ENCODE peak calls at places on chromosomes 16 and 17, in five cellular contexts. One of them, this sample, is unnamed.

GRCh38 chr16:23859713-23860269 is 24.0 kb downstream of the PRKCB start:
- DNase-seq in stimulated activated CD8-positive, alpha-beta memory T cell treated with anti-CD3 and anti-CD28 coated beads, Interleukin-4, amount 100 ng/mL, for 48 hours: no peak
- DNase-seq in A549: no peak
- DNase-seq in sigmoid colon: no peak
- DNase-seq in upper lobe of right lung: no peak
- DNase-seq in this sample: no peak

GRCh38 chr17:31513731-31514427 is 122.4 kb downstream of the RAB11FIP4 start:
- DNase-seq in upper lobe of right lung: no peak
- DNase-seq in sigmoid colon: no peak
- DNase-seq in A549: no peak
- DNase-seq in stimulated activated CD8-positive, alpha-beta memory T cell treated with anti-CD3 and anti-CD28 coated beads, Interleukin-4, amount 100 ng/mL, for 48 hours: no peak
- DNase-seq in this sample: no peak

GRCh38 chr17:58630883-58631522 is 60.8 kb downstream of the TEX14 start:
- DNase-seq in stimulated activated CD8-positive, alpha-beta memory T cell treated with anti-CD3 and anti-CD28 coated beads, Interleukin-4, amount 100 ng/mL, for 48 hours: peak
- DNase-seq in A549: no peak
- DNase-seq in upper lobe of right lung: no peak
- DNase-seq in sigmoid colon: peak
- DNase-seq in this sample: peak

GRCh38 chr17:21445091-21445650 is 69.0 kb downstream of the KCNJ12 start:
- DNase-seq in A549: no peak
- DNase-seq in stimulated activated CD8-positive, alpha-beta memory T cell treated with anti-CD3 and anti-CD28 coated beads, Interleukin-4, amount 100 ng/mL, for 48 hours: no peak
- DNase-seq in upper lobe of right lung: no peak
- DNase-seq in sigmoid colon: no peak
- DNase-seq in this sample: no peak

GRCh38 chr17:75845933-75846700 is 1.9 kb upstream of the UNC13D start:
- DNase-seq in A549: no peak
- DNase-seq in upper lobe of right lung: no peak
- DNase-seq in stimulated activated CD8-positive, alpha-beta memory T cell treated with anti-CD3 and anti-CD28 coated beads, Interleukin-4, amount 100 ng/mL, for 48 hours: no peak
- DNase-seq in sigmoid colon: peak
- DNase-seq in this sample: no peak

GRCh38 chr17:75064867-75065561 is 18.0 kb downstream of the KCTD2 start:
- DNase-seq in stimulated activated CD8-positive, alpha-beta memory T cell treated with anti-CD3 and anti-CD28 coated beads, Interleukin-4, amount 100 ng/mL, for 48 hours: no peak
- DNase-seq in sigmoid colon: no peak
- DNase-seq in A549: no peak
- DNase-seq in upper lobe of right lung: no peak
- DNase-seq in this sample: no peak

GRCh38 chr17:44829558-44830358 is at the start of gene GJC1:
- DNase-seq in upper lobe of right lung: peak
- DNase-seq in sigmoid colon: peak
- DNase-seq in A549: peak
- DNase-seq in stimulated activated CD8-positive, alpha-beta memory T cell treated with anti-CD3 and anti-CD28 coated beads, Interleukin-4, amount 100 ng/mL, for 48 hours: peak
- DNase-seq in this sample: peak

GRCh38 chr16:72284042-72284789 is 112.3 kb upstream of the PMFBP1 start:
- DNase-seq in A549: no peak
- DNase-seq in sigmoid colon: no peak
- DNase-seq in stimulated activated CD8-positive, alpha-beta memory T cell treated with anti-CD3 and anti-CD28 coated beads, Interleukin-4, amount 100 ng/mL, for 48 hours: no peak
- DNase-seq in upper lobe of right lung: no peak
- DNase-seq in this sample: no peak

GRCh38 chr16:73768786-73769203 is 527.8 kb upstream of the PSMD7 start:
- DNase-seq in A549: no peak
- DNase-seq in stimulated activated CD8-positive, alpha-beta memory T cell treated with anti-CD3 and anti-CD28 coated beads, Interleukin-4, amount 100 ng/mL, for 48 hours: no peak
- DNase-seq in upper lobe of right lung: no peak
- DNase-seq in sigmoid colon: no peak
- DNase-seq in this sample: no peak

GRCh38 chr16:20918486-20919239 is 18.1 kb downstream of the LYRM1 start:
- DNase-seq in upper lobe of right lung: peak
- DNase-seq in stimulated activated CD8-positive, alpha-beta memory T cell treated with anti-CD3 and anti-CD28 coated beads, Interleukin-4, amount 100 ng/mL, for 48 hours: peak
- DNase-seq in sigmoid colon: peak
- DNase-seq in A549: no peak
- DNase-seq in this sample: no peak

GRCh38 chr17:42684033-42684625 is 1.8 kb downstream of the CNTNAP1 start:
- DNase-seq in sigmoid colon: no peak
- DNase-seq in A549: no peak
- DNase-seq in stimulated activated CD8-positive, alpha-beta memory T cell treated with anti-CD3 and anti-CD28 coated beads, Interleukin-4, amount 100 ng/mL, for 48 hours: no peak
- DNase-seq in upper lobe of right lung: peak
- DNase-seq in this sample: no peak

GRCh38 chr17:31571124-31571892 is 179.8 kb downstream of the RAB11FIP4 start:
- DNase-seq in sigmoid colon: peak
- DNase-seq in upper lobe of right lung: no peak
- DNase-seq in A549: peak
- DNase-seq in stimulated activated CD8-positive, alpha-beta memory T cell treated with anti-CD3 and anti-CD28 coated beads, Interleukin-4, amount 100 ng/mL, for 48 hours: no peak
- DNase-seq in this sample: no peak

GRCh38 chr17:39114744-39115534 is 36.5 kb downstream of the PLXDC1 start:
- DNase-seq in stimulated activated CD8-positive, alpha-beta memory T cell treated with anti-CD3 and anti-CD28 coated beads, Interleukin-4, amount 100 ng/mL, for 48 hours: no peak
- DNase-seq in A549: no peak
- DNase-seq in upper lobe of right lung: no peak
- DNase-seq in sigmoid colon: peak
- DNase-seq in this sample: no peak

GRCh38 chr17:10192963-10193362 is 5.4 kb downstream of the GAS7 start:
- DNase-seq in stimulated activated CD8-positive, alpha-beta memory T cell treated with anti-CD3 and anti-CD28 coated beads, Interleukin-4, amount 100 ng/mL, for 48 hours: no peak
- DNase-seq in A549: no peak
- DNase-seq in sigmoid colon: no peak
- DNase-seq in upper lobe of right lung: no peak
- DNase-seq in this sample: no peak

GRCh38 chr17:9389116-9389515 is 186.5 kb downstream of the STX8 start:
- DNase-seq in A549: peak
- DNase-seq in stimulated activated CD8-positive, alpha-beta memory T cell treated with anti-CD3 and anti-CD28 coated beads, Interleukin-4, amount 100 ng/mL, for 48 hours: no peak
- DNase-seq in sigmoid colon: no peak
- DNase-seq in upper lobe of right lung: no peak
- DNase-seq in this sample: peak

GRCh38 chr16:24504467-24505345 is 34.7 kb upstream of the RBBP6 start:
- DNase-seq in stimulated activated CD8-positive, alpha-beta memory T cell treated with anti-CD3 and anti-CD28 coated beads, Interleukin-4, amount 100 ng/mL, for 48 hours: peak
- DNase-seq in A549: peak
- DNase-seq in upper lobe of right lung: no peak
- DNase-seq in sigmoid colon: peak
- DNase-seq in this sample: peak

GRCh38 chr16:84881702-84882521 is 62.1 kb downstream of the CRISPLD2 start:
- DNase-seq in sigmoid colon: no peak
- DNase-seq in A549: peak
- DNase-seq in stimulated activated CD8-positive, alpha-beta memory T cell treated with anti-CD3 and anti-CD28 coated beads, Interleukin-4, amount 100 ng/mL, for 48 hours: no peak
- DNase-seq in upper lobe of right lung: no peak
- DNase-seq in this sample: no peak

GRCh38 chr16:68356249-68356918 is 45.6 kb downstream of the PRMT7 start:
- DNase-seq in sigmoid colon: no peak
- DNase-seq in A549: no peak
- DNase-seq in stimulated activated CD8-positive, alpha-beta memory T cell treated with anti-CD3 and anti-CD28 coated beads, Interleukin-4, amount 100 ng/mL, for 48 hours: peak
- DNase-seq in upper lobe of right lung: no peak
- DNase-seq in this sample: peak

GRCh38 chr17:80663783-80664206 is 119.2 kb downstream of the RPTOR start:
- DNase-seq in stimulated activated CD8-positive, alpha-beta memory T cell treated with anti-CD3 and anti-CD28 coated beads, Interleukin-4, amount 100 ng/mL, for 48 hours: peak
- DNase-seq in upper lobe of right lung: no peak
- DNase-seq in A549: no peak
- DNase-seq in sigmoid colon: peak
- DNase-seq in this sample: peak

GRCh38 chr17:63828936-63829335 is 1.5 kb upstream of the FTSJ3 start:
- DNase-seq in upper lobe of right lung: no peak
- DNase-seq in stimulated activated CD8-positive, alpha-beta memory T cell treated with anti-CD3 and anti-CD28 coated beads, Interleukin-4, amount 100 ng/mL, for 48 hours: no peak
- DNase-seq in A549: no peak
- DNase-seq in sigmoid colon: no peak
- DNase-seq in this sample: no peak

GRCh38 chr17:45320349-45320930 is 3.6 kb upstream of the MAP3K14 start:
- DNase-seq in A549: peak
- DNase-seq in sigmoid colon: no peak
- DNase-seq in upper lobe of right lung: no peak
- DNase-seq in stimulated activated CD8-positive, alpha-beta memory T cell treated with anti-CD3 and anti-CD28 coated beads, Interleukin-4, amount 100 ng/mL, for 48 hours: no peak
- DNase-seq in this sample: no peak

GRCh38 chr17:11814655-11815262 is 182.5 kb downstream of the ZNF18 start:
- DNase-seq in A549: no peak
- DNase-seq in upper lobe of right lung: no peak
- DNase-seq in sigmoid colon: no peak
- DNase-seq in stimulated activated CD8-positive, alpha-beta memory T cell treated with anti-CD3 and anti-CD28 coated beads, Interleukin-4, amount 100 ng/mL, for 48 hours: no peak
- DNase-seq in this sample: no peak

GRCh38 chr17:3043737-3044365 is 19.6 kb downstream of the OR1D5 start:
- DNase-seq in stimulated activated CD8-positive, alpha-beta memory T cell treated with anti-CD3 and anti-CD28 coated beads, Interleukin-4, amount 100 ng/mL, for 48 hours: peak
- DNase-seq in A549: peak
- DNase-seq in upper lobe of right lung: peak
- DNase-seq in sigmoid colon: no peak
- DNase-seq in this sample: no peak

GRCh38 chr17:76497979-76498885 is 3.0 kb downstream of the RHBDF2 start:
- DNase-seq in sigmoid colon: peak
- DNase-seq in A549: peak
- DNase-seq in upper lobe of right lung: peak
- DNase-seq in stimulated activated CD8-positive, alpha-beta memory T cell treated with anti-CD3 and anti-CD28 coated beads, Interleukin-4, amount 100 ng/mL, for 48 hours: no peak
- DNase-seq in this sample: no peak

GRCh38 chr16:9077001-9077809 is 14.2 kb upstream of the HAPSTR1 start:
- DNase-seq in A549: peak
- DNase-seq in upper lobe of right lung: no peak
- DNase-seq in stimulated activated CD8-positive, alpha-beta memory T cell treated with anti-CD3 and anti-CD28 coated beads, Interleukin-4, amount 100 ng/mL, for 48 hours: peak
- DNase-seq in sigmoid colon: no peak
- DNase-seq in this sample: no peak

GRCh38 chr17:71453876-71454422 is 666.9 kb upstream of the SOX9 start:
- DNase-seq in stimulated activated CD8-positive, alpha-beta memory T cell treated with anti-CD3 and anti-CD28 coated beads, Interleukin-4, amount 100 ng/mL, for 48 hours: no peak
- DNase-seq in upper lobe of right lung: no peak
- DNase-seq in A549: no peak
- DNase-seq in sigmoid colon: no peak
- DNase-seq in this sample: no peak